ENCODE peak calls at places on chromosomes 12 and 14, in six cellular contexts. One of them, this sample, is unnamed.

GRCh38 chr12:94570161-94570560 is 80.2 kb downstream of the TMCC3 start:
- DNase-seq in Jurkat, Clone E6-1: no peak
- DNase-seq in stimulated activated CD4-positive, alpha-beta T cell treated with anti-CD3 and anti-CD28 coated beads, Interleukin-4, amount 100 ng/mL, for 48 hours: no peak
- DNase-seq in HS-27A: peak
- DNase-seq in CD8-positive, alpha-beta memory T cell: no peak
- DNase-seq in uterus: no peak
- DNase-seq in this sample: no peak

GRCh38 chr14:80425686-80426085 is 214.4 kb upstream of the DIO2 start:
- DNase-seq in uterus: no peak
- DNase-seq in stimulated activated CD4-positive, alpha-beta T cell treated with anti-CD3 and anti-CD28 coated beads, Interleukin-4, amount 100 ng/mL, for 48 hours: no peak
- DNase-seq in CD8-positive, alpha-beta memory T cell: no peak
- DNase-seq in HS-27A: peak
- DNase-seq in Jurkat, Clone E6-1: no peak
- DNase-seq in this sample: no peak

GRCh38 chr12:109347579-109347978 is at the start of gene MYO1H:
- DNase-seq in Jurkat, Clone E6-1: no peak
- DNase-seq in CD8-positive, alpha-beta memory T cell: no peak
- DNase-seq in stimulated activated CD4-positive, alpha-beta T cell treated with anti-CD3 and anti-CD28 coated beads, Interleukin-4, amount 100 ng/mL, for 48 hours: no peak
- DNase-seq in HS-27A: no peak
- DNase-seq in uterus: no peak
- DNase-seq in this sample: no peak

GRCh38 chr12:51932218-51933076 is 19.1 kb upstream of the ACVR1B start:
- DNase-seq in HS-27A: no peak
- DNase-seq in uterus: peak
- DNase-seq in stimulated activated CD4-positive, alpha-beta T cell treated with anti-CD3 and anti-CD28 coated beads, Interleukin-4, amount 100 ng/mL, for 48 hours: no peak
- DNase-seq in CD8-positive, alpha-beta memory T cell: no peak
- DNase-seq in Jurkat, Clone E6-1: no peak
- DNase-seq in this sample: no peak

GRCh38 chr12:102496571-102496970 is 16.2 kb upstream of the IGF1 start:
- DNase-seq in Jurkat, Clone E6-1: no peak
- DNase-seq in uterus: no peak
- DNase-seq in stimulated activated CD4-positive, alpha-beta T cell treated with anti-CD3 and anti-CD28 coated beads, Interleukin-4, amount 100 ng/mL, for 48 hours: no peak
- DNase-seq in HS-27A: no peak
- DNase-seq in CD8-positive, alpha-beta memory T cell: no peak
- DNase-seq in this sample: no peak

GRCh38 chr12:11615481-11615880 is 34.0 kb upstream of the ETV6 start:
- DNase-seq in uterus: no peak
- DNase-seq in Jurkat, Clone E6-1: no peak
- DNase-seq in stimulated activated CD4-positive, alpha-beta T cell treated with anti-CD3 and anti-CD28 coated beads, Interleukin-4, amount 100 ng/mL, for 48 hours: no peak
- DNase-seq in CD8-positive, alpha-beta memory T cell: no peak
- DNase-seq in HS-27A: no peak
- DNase-seq in this sample: no peak

GRCh38 chr14:22412936-22413411 is 176.1 kb downstream of the DAD1 start:
- DNase-seq in CD8-positive, alpha-beta memory T cell: no peak
- DNase-seq in uterus: no peak
- DNase-seq in Jurkat, Clone E6-1: no peak
- DNase-seq in stimulated activated CD4-positive, alpha-beta T cell treated with anti-CD3 and anti-CD28 coated beads, Interleukin-4, amount 100 ng/mL, for 48 hours: no peak
- DNase-seq in HS-27A: no peak
- DNase-seq in this sample: no peak

GRCh38 chr12:23952071-23952470 is 2.6 kb upstream of the SOX5 start:
- DNase-seq in HS-27A: no peak
- DNase-seq in uterus: no peak
- DNase-seq in stimulated activated CD4-positive, alpha-beta T cell treated with anti-CD3 and anti-CD28 coated beads, Interleukin-4, amount 100 ng/mL, for 48 hours: no peak
- DNase-seq in Jurkat, Clone E6-1: no peak
- DNase-seq in CD8-positive, alpha-beta memory T cell: no peak
- DNase-seq in this sample: no peak

GRCh38 chr14:92997343-92998061 is 74.6 kb downstream of the CHGA start:
- DNase-seq in HS-27A: no peak
- DNase-seq in CD8-positive, alpha-beta memory T cell: no peak
- DNase-seq in uterus: no peak
- DNase-seq in Jurkat, Clone E6-1: no peak
- DNase-seq in stimulated activated CD4-positive, alpha-beta T cell treated with anti-CD3 and anti-CD28 coated beads, Interleukin-4, amount 100 ng/mL, for 48 hours: no peak
- DNase-seq in this sample: no peak

GRCh38 chr14:88985654-88986053 is 161.2 kb downstream of the TTC8 start:
- DNase-seq in stimulated activated CD4-positive, alpha-beta T cell treated with anti-CD3 and anti-CD28 coated beads, Interleukin-4, amount 100 ng/mL, for 48 hours: no peak
- DNase-seq in uterus: no peak
- DNase-seq in Jurkat, Clone E6-1: no peak
- DNase-seq in CD8-positive, alpha-beta memory T cell: no peak
- DNase-seq in HS-27A: no peak
- DNase-seq in this sample: no peak

GRCh38 chr12:47930634-47931033 is 25.8 kb upstream of the VDR start:
- DNase-seq in uterus: no peak
- DNase-seq in HS-27A: no peak
- DNase-seq in Jurkat, Clone E6-1: no peak
- DNase-seq in CD8-positive, alpha-beta memory T cell: no peak
- DNase-seq in stimulated activated CD4-positive, alpha-beta T cell treated with anti-CD3 and anti-CD28 coated beads, Interleukin-4, amount 100 ng/mL, for 48 hours: no peak
- DNase-seq in this sample: no peak

GRCh38 chr14:56855891-56856461 is 45.7 kb upstream of the OTX2 start:
- DNase-seq in HS-27A: no peak
- DNase-seq in CD8-positive, alpha-beta memory T cell: no peak
- DNase-seq in uterus: no peak
- DNase-seq in Jurkat, Clone E6-1: no peak
- DNase-seq in stimulated activated CD4-positive, alpha-beta T cell treated with anti-CD3 and anti-CD28 coated beads, Interleukin-4, amount 100 ng/mL, for 48 hours: no peak
- DNase-seq in this sample: no peak

GRCh38 chr12:45416161-45416560 is 200.3 kb downstream of the ANO6 start:
- DNase-seq in uterus: no peak
- DNase-seq in stimulated activated CD4-positive, alpha-beta T cell treated with anti-CD3 and anti-CD28 coated beads, Interleukin-4, amount 100 ng/mL, for 48 hours: no peak
- DNase-seq in CD8-positive, alpha-beta memory T cell: no peak
- DNase-seq in HS-27A: no peak
- DNase-seq in Jurkat, Clone E6-1: no peak
- DNase-seq in this sample: no peak

GRCh38 chr14:50260511-50260910 is 29.1 kb upstream of the SOS2 start:
- DNase-seq in uterus: no peak
- DNase-seq in HS-27A: no peak
- DNase-seq in stimulated activated CD4-positive, alpha-beta T cell treated with anti-CD3 and anti-CD28 coated beads, Interleukin-4, amount 100 ng/mL, for 48 hours: no peak
- DNase-seq in CD8-positive, alpha-beta memory T cell: no peak
- DNase-seq in Jurkat, Clone E6-1: peak
- DNase-seq in this sample: no peak

GRCh38 chr14:52078093-52078492 is 9.2 kb upstream of the NID2 start:
- DNase-seq in uterus: no peak
- DNase-seq in HS-27A: no peak
- DNase-seq in CD8-positive, alpha-beta memory T cell: no peak
- DNase-seq in Jurkat, Clone E6-1: no peak
- DNase-seq in stimulated activated CD4-positive, alpha-beta T cell treated with anti-CD3 and anti-CD28 coated beads, Interleukin-4, amount 100 ng/mL, for 48 hours: no peak
- DNase-seq in this sample: no peak

GRCh38 chr12:52147367-52147972 is 44.3 kb downstream of the KRT80 start:
- DNase-seq in Jurkat, Clone E6-1: no peak
- DNase-seq in HS-27A: peak
- DNase-seq in stimulated activated CD4-positive, alpha-beta T cell treated with anti-CD3 and anti-CD28 coated beads, Interleukin-4, amount 100 ng/mL, for 48 hours: no peak
- DNase-seq in CD8-positive, alpha-beta memory T cell: no peak
- DNase-seq in uterus: peak
- DNase-seq in this sample: no peak